ENCODE peak calls at places on chromosomes 2 and 18, in five cellular contexts. N, E, L, J and F are unnamed samples. For H3K36me3, the result is how much of the 10 kb centered on the place peaks cover.

GRCh38 chr2:96114546-96114902 is 1.8 kb downstream of the ADRA2B start:
- DNase-seq in J (no peak), E (no peak), N (no peak), L (no peak), F (no peak)

GRCh38 chr2:104790901-104791495 is 62.9 kb upstream of the POU3F3 start:
- DNase-seq in L (no peak), E (no peak), N (no peak), J (no peak), F (no peak)

GRCh38 chr2:240567137-240567871 is 980 bp upstream of the RNPEPL1 start:
- DNase-seq in J (no peak), N (peak), L (no peak), E (no peak), F (no peak)

GRCh38 chr2:178819992-178820391 is 12.8 kb upstream of the TTN start:
- DNase-seq in J (no peak), N (no peak), L (no peak), E (no peak), F (no peak)

GRCh38 chr18:46301571-46301970 is 197.4 kb downstream of the HAUS1 start:
- DNase-seq in J (no peak), L (no peak), N (no peak), E (no peak), F (no peak)

GRCh38 chr18:71442830-71443229 is 1101.3 kb downstream of the CBLN2 start:
- DNase-seq in N (no peak), L (no peak), J (no peak), E (no peak), F (no peak)

GRCh38 chr2:17296676-17297075 is 221.6 kb downstream of the RAD51AP2 start:
- DNase-seq in E (no peak), J (no peak), L (no peak), N (no peak), F (no peak)

GRCh38 chr2:128607440-128607839 is 288.8 kb upstream of the HS6ST1 start:
- DNase-seq in E (no peak), J (no peak), L (no peak), N (no peak), F (no peak)

GRCh38 chr2:66815886-66816285 is 381.0 kb downstream of the MEIS1 start:
- DNase-seq in N (no peak), L (no peak), E (no peak), J (no peak), F (no peak)

GRCh38 chr2:207288628-207289027 is 122.9 kb upstream of the KLF7 start:
- DNase-seq in L (no peak), E (no peak), N (no peak), J (no peak), F (no peak)

GRCh38 chr2:68157002-68157401 is 686 bp upstream of the PNO1 start:
- DNase-seq in N (no peak), L (no peak), E (no peak), J (peak), F (no peak)

GRCh38 chr2:82027901-82028570 is 1723.5 kb upstream of the LRRTM1 start:
- DNase-seq in L (no peak), J (no peak), E (no peak), N (no peak), F (no peak)

GRCh38 chr2:102020596-102021170 is 28.9 kb downstream of the IL1R2 start:
- DNase-seq in N (peak), J (peak), L (peak), E (no peak), F (peak)

GRCh38 chr2:236026839-236027238 is 141.3 kb downstream of the GBX2 start:
- DNase-seq in L (no peak), N (peak), E (no peak), J (no peak), F (no peak)

GRCh38 chr2:233430651-233431050 is 76.4 kb downstream of the DGKD start:
- DNase-seq in L (no peak), N (no peak), J (no peak), E (no peak), F (no peak)

GRCh38 chr2:143607446-143608110 is 478.4 kb downstream of the ARHGAP15 start:
- DNase-seq in E (no peak), J (peak), L (no peak), N (no peak), F (no peak)

GRCh38 chr2:77363277-77363676 is 158.9 kb downstream of the LRRTM4 start:
- DNase-seq in L (no peak), J (no peak), N (no peak), E (no peak), F (no peak)

GRCh38 chr18:6741290-6741689 is 11.8 kb downstream of the ARHGAP28 start:
- DNase-seq in N (no peak), L (no peak), J (no peak), E (no peak), F (peak)

GRCh38 chr18:23134780-23135678 is at the start of gene CABLES1:
- DNase-seq in N (peak), L (peak), J (no peak), E (no peak), F (peak)

GRCh38 chr2:128424406-128424805 is 105.7 kb upstream of the HS6ST1 start:
- DNase-seq in L (no peak), E (no peak), N (no peak), J (no peak), F (no peak)

GRCh38 chr18:8800445-8800844 is 95.1 kb downstream of the MTCL1 start:
- DNase-seq in J (peak), L (no peak), N (no peak), E (no peak), F (peak)

GRCh38 chr2:190979906-190980629 is 33.9 kb downstream of the STAT1 start:
- DNase-seq in N (peak), E (no peak), J (no peak), L (no peak), F (peak)

GRCh38 chr2:61647044-61647443 is 108.9 kb upstream of the XPO1 start:
- DNase-seq in E (no peak), L (no peak), J (no peak), N (no peak), F (no peak)

GRCh38 chr2:113918229-113918628 is 28.3 kb downstream of the ACTR3 start:
- DNase-seq in J (no peak), L (no peak), N (no peak), E (no peak), F (no peak)

GRCh38 chr2:234880551-234881211 is 71.1 kb upstream of the SH3BP4 start:
- DNase-seq in J (no peak), E (no peak), L (no peak), N (peak), F (peak)

GRCh38 chr2:3643371-3644245 is 14.4 kb upstream of the ALLC start:
- DNase-seq in J (no peak), E (no peak), N (no peak), L (no peak), F (no peak)

GRCh38 chr2:53473236-53473635 is 294.4 kb upstream of the CHAC2 start:
- DNase-seq in N (no peak), L (peak), J (no peak), E (no peak), F (peak)

GRCh38 chr2:45134726-45135125 is 125.5 kb upstream of the SIX2 start:
- DNase-seq in J (no peak), L (peak), N (no peak), E (no peak), F (no peak)

GRCh38 chr18:48428494-48429177 is 19.5 kb upstream of the ZBTB7C start:
- DNase-seq in N (no peak), L (no peak), J (no peak), E (no peak), F (no peak)

GRCh38 chr2:160913323-160913722 is 246.9 kb upstream of the TANK start:
- DNase-seq in N (no peak), E (no peak), L (no peak), J (no peak), F (no peak)

GRCh38 chr2:73217160-73217559 is 3.1 kb downstream of the SMYD5 start:
- DNase-seq in E (no peak), J (no peak), L (no peak), N (no peak), F (no peak)
- H3K36me3 ChIP-seq in E (under half), J (under half), L (under half), N (under half), F (under half)

GRCh38 chr2:219219781-219220532 is 1.2 kb upstream of the ABCB6 start:
- DNase-seq in N (no peak), L (no peak), E (no peak), J (no peak), F (no peak)
- H3K36me3 ChIP-seq in N (under half), L (under half), E (under half), J (half or more), F (under half)

DNA sequence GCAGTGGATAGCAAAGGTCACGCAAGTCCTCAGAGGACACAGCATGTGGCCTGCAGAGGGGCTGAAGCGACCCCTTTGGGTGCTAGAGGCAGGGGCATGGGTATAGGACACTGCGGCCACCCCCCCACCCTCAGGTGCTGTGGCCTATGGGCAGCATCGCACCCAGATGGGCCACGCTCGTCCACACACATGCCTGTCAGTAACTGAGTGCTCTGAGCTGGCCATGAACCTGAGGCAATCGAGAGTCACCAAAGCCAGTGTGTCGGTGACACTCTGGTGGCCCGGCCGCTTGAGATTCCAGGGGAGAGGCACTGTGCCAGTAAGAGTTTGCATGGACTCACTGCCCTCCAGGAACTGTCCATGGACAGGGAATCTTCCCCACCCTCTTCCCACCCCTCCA is 22.7 kb upstream of the PTPN2 start:
- DNase-seq in J (no peak), N (no peak), E (no peak), L (no peak), F (no peak)
- H3K36me3 ChIP-seq in J (under half), N (under half), E (under half), L (under half), F (under half)

DNA sequence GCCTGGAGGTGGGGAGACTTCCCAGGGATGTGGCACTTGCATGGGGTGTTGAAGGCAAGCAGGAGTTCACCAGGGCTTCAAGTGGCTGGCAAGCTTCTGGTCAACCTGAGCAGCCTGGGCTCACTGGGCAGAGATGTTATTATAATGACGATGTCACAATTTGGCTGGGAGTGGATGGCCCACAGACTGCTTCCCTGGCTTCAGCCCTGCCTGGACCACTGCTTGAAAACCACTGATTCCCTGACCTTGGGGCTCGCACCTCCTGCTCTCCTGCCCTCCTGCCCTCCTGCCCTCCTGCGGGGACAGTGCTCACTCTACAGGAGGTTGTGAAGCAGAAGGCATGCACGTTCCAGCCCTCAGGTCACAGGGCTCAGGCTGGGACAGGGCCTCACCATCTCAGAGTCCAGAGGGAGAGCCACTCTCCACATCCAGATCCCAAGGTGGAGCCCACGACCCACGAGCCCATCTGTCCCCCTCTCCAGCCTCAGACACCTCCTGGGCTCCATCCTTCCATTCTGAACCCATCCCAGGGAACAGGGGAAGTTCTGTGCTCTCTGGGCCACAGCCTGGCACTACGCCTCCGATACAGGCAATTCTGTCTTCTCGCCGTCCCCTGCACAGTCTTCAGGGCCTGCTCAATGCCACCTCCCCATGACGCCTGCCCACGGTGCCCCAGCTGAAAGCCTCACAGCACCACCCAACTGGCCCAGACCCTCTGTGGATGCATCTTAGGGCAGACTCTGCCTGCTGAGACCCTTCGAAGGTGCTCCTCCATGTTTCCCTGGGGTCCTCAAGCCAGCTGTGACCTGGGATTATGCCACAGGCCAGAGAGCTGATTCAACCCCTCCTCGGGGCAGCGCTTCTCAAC is 241.6 kb upstream of the RAB6C start:
- DNase-seq in N (no peak), J (no peak), E (peak), L (no peak), F (no peak)
- H3K36me3 ChIP-seq in N (under half), J (under half), E (under half), L (under half), F (under half)

GRCh38 chr2:219483451-219484342 is 15.0 kb upstream of the GMPPA start:
- DNase-seq in J (no peak), N (no peak), L (no peak), E (no peak), F (no peak)
- H3K36me3 ChIP-seq in J (under half), N (under half), L (under half), E (under half), F (under half)

DNA sequence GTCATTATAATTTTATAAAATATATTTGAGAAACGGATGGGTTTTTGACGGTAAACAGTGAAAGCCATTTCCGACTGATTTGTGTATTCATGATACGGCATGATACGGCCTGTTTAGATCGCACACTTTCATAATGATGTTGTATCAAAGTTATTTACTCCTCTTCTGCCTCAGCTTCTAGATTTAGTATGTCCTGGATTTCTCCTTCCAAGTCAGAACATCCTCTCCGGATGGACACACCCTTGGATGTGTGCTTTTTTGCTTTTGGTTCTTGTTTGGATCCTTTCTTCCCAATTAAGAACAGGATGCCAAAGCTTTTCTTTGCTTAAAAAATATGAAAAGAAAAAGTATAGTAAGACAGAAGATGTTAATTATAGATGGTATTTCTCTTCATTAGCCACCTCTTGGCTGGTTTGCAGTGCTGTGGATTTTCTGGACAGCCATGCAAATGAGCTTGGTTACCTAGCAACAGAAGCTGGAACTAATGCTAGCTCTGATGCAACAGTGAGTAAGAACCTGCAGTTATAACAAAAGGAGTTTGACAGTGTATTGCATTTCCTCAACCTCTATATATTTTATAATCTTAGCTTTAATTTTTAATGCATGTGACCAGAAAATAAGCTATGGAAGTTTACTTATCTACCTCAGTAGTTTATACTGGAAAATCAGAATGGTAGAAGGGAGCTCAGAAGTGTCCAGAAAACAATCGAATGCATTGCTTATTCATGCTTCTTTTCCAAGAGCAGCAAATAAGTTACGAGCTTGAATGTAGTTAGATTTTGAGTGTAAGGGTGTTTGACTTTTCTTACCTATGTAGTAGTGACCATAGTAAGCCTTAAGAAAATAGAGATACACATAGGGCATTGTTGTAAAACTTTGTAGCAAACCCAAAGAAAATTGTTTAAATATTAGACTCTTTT is 27.9 kb downstream of the RMND5A start:
- DNase-seq in L (peak), J (peak), E (no peak), N (peak), F (peak)
- H3K36me3 ChIP-seq in L (half or more), J (under half), E (under half), N (under half), F (under half)

DNA sequence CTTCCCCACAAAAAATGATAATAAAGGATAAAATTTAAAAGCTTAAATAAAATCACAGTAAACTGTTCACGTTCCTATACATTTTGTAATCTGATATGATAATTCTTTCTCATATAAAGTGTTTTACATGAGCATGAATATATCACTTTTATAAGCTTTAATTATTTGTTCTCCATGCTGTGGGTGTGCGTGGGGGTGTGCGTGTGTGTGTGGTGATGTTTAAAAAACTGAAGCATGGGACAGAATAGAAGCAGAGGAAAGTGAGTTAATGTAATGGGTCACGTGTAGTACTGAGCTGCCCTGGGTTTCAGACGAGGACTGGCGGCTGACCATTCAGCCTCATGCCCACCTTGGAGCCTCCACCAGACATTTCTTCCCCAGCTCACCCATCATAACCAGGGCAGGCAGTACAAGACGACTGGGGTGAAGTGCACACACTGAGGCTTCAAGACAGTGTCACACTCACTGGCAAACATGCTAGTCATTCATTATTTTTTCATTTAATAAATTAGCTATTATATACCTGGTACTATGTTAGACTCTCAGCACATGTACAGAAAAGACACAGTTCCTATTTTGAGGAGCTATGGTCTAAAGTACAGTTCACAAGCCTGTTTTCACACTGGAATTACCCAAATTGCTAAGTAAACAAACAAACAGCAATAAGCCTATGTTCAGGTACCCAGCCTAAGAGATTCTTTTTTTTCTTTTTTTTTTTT is 97.2 kb upstream of the LPIN2 start:
- DNase-seq in E (no peak), L (no peak), J (no peak), N (no peak), F (no peak)
- H3K36me3 ChIP-seq in E (under half), L (under half), J (under half), N (under half), F (under half)